ENCODE peak calls at places on chromosomes 13 and 19, in ten cellular contexts. One of them, this sample, is unnamed.

GRCh38 chr13:75271851-75272250 is 210.1 kb downstream of the TBC1D4 start:
- DNase-seq in esophagus squamous epithelium: no peak
- DNase-seq in kidney: no peak
- DNase-seq in IMR-90: peak; percentile 26
- DNase-seq in neural progenitor cell: no peak
- DNase-seq in SK-N-SH: no peak
- DNase-seq in A549: no peak
- DNase-seq in transverse colon: no peak
- DNase-seq in lung: no peak
- DNase-seq in gastrocnemius medialis: no peak
- DNase-seq in this sample: no peak

GRCh38 chr19:14674764-14675163 is at the start of gene ADGRE3:
- DNase-seq in transverse colon: no peak
- DNase-seq in kidney: no peak
- DNase-seq in neural progenitor cell: no peak
- DNase-seq in IMR-90: no peak
- DNase-seq in A549: no peak
- DNase-seq in gastrocnemius medialis: no peak
- DNase-seq in esophagus squamous epithelium: no peak
- DNase-seq in SK-N-SH: no peak
- DNase-seq in lung: no peak
- DNase-seq in this sample: no peak

GRCh38 chr19:43738780-43739211 is 16.0 kb downstream of the SMG9 start:
- DNase-seq in IMR-90: no peak
- DNase-seq in esophagus squamous epithelium: no peak
- DNase-seq in gastrocnemius medialis: no peak
- DNase-seq in lung: no peak
- DNase-seq in kidney: peak; percentile 24
- DNase-seq in neural progenitor cell: no peak
- DNase-seq in transverse colon: peak; percentile 66
- DNase-seq in SK-N-SH: no peak
- DNase-seq in A549: no peak
- DNase-seq in this sample: no peak

GRCh38 chr13:47332149-47332548 is 435.3 kb upstream of the HTR2A start:
- DNase-seq in SK-N-SH: no peak
- DNase-seq in neural progenitor cell: no peak
- DNase-seq in lung: no peak
- DNase-seq in kidney: no peak
- DNase-seq in A549: no peak
- DNase-seq in IMR-90: peak; percentile 8
- DNase-seq in esophagus squamous epithelium: no peak
- DNase-seq in transverse colon: no peak
- DNase-seq in gastrocnemius medialis: no peak
- DNase-seq in this sample: no peak

GRCh38 chr19:17931532-17932191 is 1.2 kb upstream of the CCDC124 start:
- DNase-seq in A549: no peak
- DNase-seq in kidney: peak; percentile 74
- DNase-seq in gastrocnemius medialis: no peak
- DNase-seq in IMR-90: no peak
- DNase-seq in lung: no peak
- DNase-seq in esophagus squamous epithelium: no peak
- DNase-seq in neural progenitor cell: peak; percentile 86
- DNase-seq in transverse colon: no peak
- DNase-seq in SK-N-SH: no peak
- DNase-seq in this sample: no peak

GRCh38 chr19:17406039-17406886 is 833 bp upstream of the BST2 start:
- DNase-seq in lung: no peak
- DNase-seq in SK-N-SH: peak; percentile 10
- DNase-seq in IMR-90: no peak
- DNase-seq in esophagus squamous epithelium: no peak
- DNase-seq in neural progenitor cell: no peak
- DNase-seq in kidney: no peak
- DNase-seq in gastrocnemius medialis: no peak
- DNase-seq in transverse colon: peak; percentile 48
- DNase-seq in A549: no peak
- DNase-seq in this sample: no peak

GRCh38 chr13:21637296-21637695 is 33.3 kb upstream of the MICU2 start:
- DNase-seq in gastrocnemius medialis: no peak
- DNase-seq in SK-N-SH: no peak
- DNase-seq in neural progenitor cell: no peak
- DNase-seq in transverse colon: peak; percentile 86
- DNase-seq in lung: peak; percentile 89
- DNase-seq in A549: peak; percentile 50
- DNase-seq in kidney: peak; percentile 89
- DNase-seq in esophagus squamous epithelium: no peak
- DNase-seq in IMR-90: peak; percentile 43
- DNase-seq in this sample: no peak

GRCh38 chr13:103866041-103866440 is 799.8 kb upstream of the SLC10A2 start:
- DNase-seq in lung: no peak
- DNase-seq in transverse colon: no peak
- DNase-seq in A549: no peak
- DNase-seq in IMR-90: no peak
- DNase-seq in gastrocnemius medialis: no peak
- DNase-seq in kidney: no peak
- DNase-seq in SK-N-SH: no peak
- DNase-seq in esophagus squamous epithelium: no peak
- DNase-seq in neural progenitor cell: peak; percentile 71
- DNase-seq in this sample: no peak

GRCh38 chr13:67736646-67737420 is 506.7 kb upstream of the PCDH9 start:
- DNase-seq in gastrocnemius medialis: no peak
- DNase-seq in IMR-90: peak; percentile 68
- DNase-seq in neural progenitor cell: peak; percentile 68
- DNase-seq in esophagus squamous epithelium: no peak
- DNase-seq in SK-N-SH: peak; percentile 3
- DNase-seq in lung: no peak
- DNase-seq in kidney: no peak
- DNase-seq in A549: peak; percentile 0
- DNase-seq in transverse colon: no peak
- DNase-seq in this sample: peak; percentile 7

GRCh38 chr19:57103573-57104277 is 16.1 kb upstream of the USP29 start:
- DNase-seq in lung: peak; percentile 56
- DNase-seq in A549: peak; percentile 28
- DNase-seq in esophagus squamous epithelium: no peak
- DNase-seq in kidney: no peak
- DNase-seq in IMR-90: peak; percentile 47
- DNase-seq in neural progenitor cell: peak; percentile 51
- DNase-seq in SK-N-SH: peak; percentile 79
- DNase-seq in transverse colon: peak; percentile 29
- DNase-seq in gastrocnemius medialis: peak; percentile 16
- DNase-seq in this sample: peak; percentile 68

DNA sequence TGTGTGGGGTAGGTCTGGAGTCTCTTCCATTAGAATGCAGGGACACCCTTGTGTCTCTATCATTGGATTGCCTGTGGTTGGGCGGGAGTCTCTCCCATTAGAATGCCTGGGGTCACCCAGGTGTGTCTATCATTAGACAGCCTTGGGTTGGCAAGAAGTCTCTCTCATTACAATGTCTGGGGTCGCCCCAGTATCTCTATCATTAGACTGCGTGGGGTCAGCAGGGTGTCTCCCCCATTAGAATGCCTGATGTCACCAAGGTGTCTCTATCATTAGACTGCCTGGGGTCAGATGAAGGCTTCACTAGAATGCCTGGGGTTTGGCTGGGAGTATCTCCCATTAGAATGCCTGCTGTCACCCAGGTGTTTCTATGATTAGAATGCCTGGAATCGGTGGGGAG is 1539.0 kb downstream of the UQCRFS1 start:
- DNase-seq in SK-N-SH: no peak
- DNase-seq in neural progenitor cell: no peak
- DNase-seq in transverse colon: no peak
- DNase-seq in gastrocnemius medialis: no peak
- DNase-seq in kidney: no peak
- DNase-seq in IMR-90: no peak
- DNase-seq in esophagus squamous epithelium: no peak
- DNase-seq in A549: no peak
- DNase-seq in lung: no peak
- DNase-seq in this sample: no peak
- H3K9me3 ChIP-seq in SK-N-SH: no peaks in the 10 kb centered on the region
- H3K9me3 ChIP-seq in neural progenitor cell: peaks cover 13% of the 10 kb centered on the region
- H3K9me3 ChIP-seq in transverse colon: no peaks in the 10 kb centered on the region
- H3K9me3 ChIP-seq in gastrocnemius medialis: no peaks in the 10 kb centered on the region
- H3K9me3 ChIP-seq in kidney: peaks cover 13% of the 10 kb centered on the region
- H3K9me3 ChIP-seq in IMR-90: peaks cover 26% of the 10 kb centered on the region
- H3K9me3 ChIP-seq in esophagus squamous epithelium: peaks cover 8% of the 10 kb centered on the region
- H3K9me3 ChIP-seq in A549: peaks cover 49% of the 10 kb centered on the region
- H3K9me3 ChIP-seq in lung: peaks cover 3% of the 10 kb centered on the region
- H3K9me3 ChIP-seq in this sample: no peaks in the 10 kb centered on the region

GRCh38 chr13:27791901-27792392 is 336 bp upstream of the GSX1 start:
- DNase-seq in SK-N-SH: no peak
- DNase-seq in neural progenitor cell: no peak
- DNase-seq in transverse colon: no peak
- DNase-seq in IMR-90: no peak
- DNase-seq in kidney: no peak
- DNase-seq in gastrocnemius medialis: no peak
- DNase-seq in lung: no peak
- DNase-seq in A549: no peak
- DNase-seq in esophagus squamous epithelium: no peak
- DNase-seq in this sample: no peak

GRCh38 chr13:27789495-27790303 is 2.6 kb upstream of the GSX1 start:
- DNase-seq in SK-N-SH: no peak
- DNase-seq in gastrocnemius medialis: no peak
- DNase-seq in A549: no peak
- DNase-seq in kidney: no peak
- DNase-seq in lung: no peak
- DNase-seq in esophagus squamous epithelium: no peak
- DNase-seq in IMR-90: no peak
- DNase-seq in transverse colon: no peak
- DNase-seq in neural progenitor cell: peak; percentile 70
- DNase-seq in this sample: no peak

GRCh38 chr13:27791146-27791900 is 960 bp upstream of the GSX1 start:
- DNase-seq in gastrocnemius medialis: no peak
- DNase-seq in SK-N-SH: no peak
- DNase-seq in lung: no peak
- DNase-seq in transverse colon: no peak
- DNase-seq in esophagus squamous epithelium: no peak
- DNase-seq in kidney: no peak
- DNase-seq in IMR-90: no peak
- DNase-seq in A549: no peak
- DNase-seq in neural progenitor cell: no peak
- DNase-seq in this sample: no peak

GRCh38 chr13:27789153-27789494 is 3.2 kb upstream of the GSX1 start:
- DNase-seq in esophagus squamous epithelium: no peak
- DNase-seq in lung: no peak
- DNase-seq in A549: no peak
- DNase-seq in gastrocnemius medialis: no peak
- DNase-seq in IMR-90: no peak
- DNase-seq in SK-N-SH: no peak
- DNase-seq in transverse colon: no peak
- DNase-seq in neural progenitor cell: no peak
- DNase-seq in kidney: no peak
- DNase-seq in this sample: no peak

DNA sequence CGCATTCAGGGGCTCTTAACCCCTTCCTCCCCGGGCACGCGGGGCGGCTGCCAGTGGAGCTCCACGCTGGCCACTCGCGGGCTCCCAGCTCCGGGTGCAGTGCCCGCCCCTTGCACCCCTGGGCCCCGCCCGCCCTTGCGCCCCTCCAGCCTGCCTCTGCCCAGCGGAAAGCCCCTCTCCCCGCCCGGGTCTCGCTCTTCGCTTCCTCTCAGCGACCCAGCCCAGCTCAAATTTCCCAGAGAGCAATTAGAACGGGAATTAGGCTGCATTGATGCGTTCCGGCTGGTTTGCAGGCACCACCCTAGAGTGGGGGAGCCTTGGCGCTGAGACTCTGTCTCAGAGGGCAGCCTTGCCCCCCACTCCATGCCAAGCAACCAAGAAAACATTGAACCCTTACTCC is 1.8 kb upstream of the GSX1 start:
- DNase-seq in lung: no peak
- DNase-seq in transverse colon: no peak
- DNase-seq in kidney: no peak
- DNase-seq in gastrocnemius medialis: no peak
- DNase-seq in A549: no peak
- DNase-seq in IMR-90: no peak
- DNase-seq in neural progenitor cell: peak; percentile 55
- DNase-seq in SK-N-SH: no peak
- DNase-seq in esophagus squamous epithelium: no peak
- DNase-seq in this sample: no peak
- H3K4me3 ChIP-seq in lung: no peak overlapping the region
- H3K4me3 ChIP-seq in transverse colon: no peak overlapping the region
- H3K4me3 ChIP-seq in kidney: no peak overlapping the region
- H3K4me3 ChIP-seq in gastrocnemius medialis: peak overlapping the region; percentile 28
- H3K4me3 ChIP-seq in A549: no peak overlapping the region
- H3K4me3 ChIP-seq in IMR-90: no peak overlapping the region
- H3K4me3 ChIP-seq in neural progenitor cell: no peak overlapping the region
- H3K4me3 ChIP-seq in SK-N-SH: no peak overlapping the region
- H3K4me3 ChIP-seq in esophagus squamous epithelium: peak overlapping the region; percentile 53
- H3K4me3 ChIP-seq in this sample: no peak overlapping the region

DNA sequence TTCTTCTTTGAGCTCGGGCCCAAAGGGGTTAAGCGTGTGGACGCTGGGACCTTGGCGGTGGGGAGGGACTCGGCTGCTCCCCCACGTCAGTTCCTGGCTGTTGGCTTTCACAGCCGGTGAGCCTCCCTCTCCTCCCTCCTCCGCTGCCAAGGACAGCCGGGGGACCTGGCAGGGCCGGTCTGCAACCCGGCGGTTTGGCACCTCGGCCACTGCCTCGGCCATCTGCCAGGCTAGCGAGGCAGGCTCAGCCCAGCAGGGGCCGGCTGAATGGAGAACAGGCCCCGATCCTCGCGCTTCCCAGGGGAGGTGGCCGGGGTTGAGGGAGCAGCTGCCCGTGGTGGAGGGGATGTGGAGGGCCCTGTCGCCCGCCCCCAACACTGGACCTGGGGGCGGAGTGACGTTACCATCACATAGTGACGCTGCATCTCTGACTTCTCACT is 5.0 kb downstream of the TLE5 start:
- DNase-seq in gastrocnemius medialis: peak; percentile 88
- DNase-seq in esophagus squamous epithelium: no peak
- DNase-seq in neural progenitor cell: no peak
- DNase-seq in lung: peak; percentile 87
- DNase-seq in SK-N-SH: no peak
- DNase-seq in kidney: peak; percentile 96
- DNase-seq in transverse colon: peak; percentile 73
- DNase-seq in IMR-90: no peak
- DNase-seq in A549: peak; percentile 37
- DNase-seq in this sample: no peak
- TF ChIP-seq CTCF in gastrocnemius medialis: no peak
- TF ChIP-seq CTCF in esophagus squamous epithelium: no peak
- TF ChIP-seq CTCF in neural progenitor cell: no peak
- TF ChIP-seq CTCF in lung: no peak
- TF ChIP-seq CTCF in SK-N-SH: no peak
- TF ChIP-seq CTCF in kidney: peak; percentile 4
- TF ChIP-seq CTCF in transverse colon: no peak
- TF ChIP-seq CTCF in IMR-90: no peak
- TF ChIP-seq CTCF in A549: no peak
- TF ChIP-seq CTCF in this sample: no peak

GRCh38 chr19:37413243-37414084 is 42.6 kb downstream of the ZNF527 start:
- DNase-seq in transverse colon: no peak
- DNase-seq in SK-N-SH: no peak
- DNase-seq in A549: no peak
- DNase-seq in IMR-90: no peak
- DNase-seq in kidney: no peak
- DNase-seq in esophagus squamous epithelium: no peak
- DNase-seq in gastrocnemius medialis: no peak
- DNase-seq in lung: no peak
- DNase-seq in neural progenitor cell: no peak
- DNase-seq in this sample: no peak

DNA sequence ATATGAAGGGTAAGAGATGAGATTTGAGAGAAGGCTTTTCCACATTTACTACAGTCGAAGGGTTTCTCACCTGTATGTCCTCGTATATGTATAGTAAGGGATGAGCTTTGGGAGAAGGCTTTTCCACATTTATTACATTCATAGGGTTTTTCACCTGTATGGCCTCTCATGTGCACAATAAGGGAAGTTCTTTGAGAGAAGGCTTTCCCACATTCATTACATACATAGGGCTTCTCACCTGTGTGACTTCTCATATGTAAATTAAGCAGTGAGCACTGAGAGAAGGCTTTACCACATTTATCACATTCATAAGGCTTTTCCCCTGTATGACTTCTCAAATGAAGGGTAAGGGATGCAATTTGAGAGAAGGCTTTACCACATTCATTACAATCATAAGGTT is 41.8 kb downstream of the ZNF527 start:
- DNase-seq in SK-N-SH: no peak
- DNase-seq in neural progenitor cell: no peak
- DNase-seq in esophagus squamous epithelium: no peak
- DNase-seq in A549: no peak
- DNase-seq in kidney: no peak
- DNase-seq in gastrocnemius medialis: no peak
- DNase-seq in IMR-90: no peak
- DNase-seq in transverse colon: no peak
- DNase-seq in lung: no peak
- DNase-seq in this sample: no peak
- H3K9me3 ChIP-seq in SK-N-SH: peaks cover 73% of the 10 kb centered on the region
- H3K9me3 ChIP-seq in neural progenitor cell: peaks cover 51% of the 10 kb centered on the region
- H3K9me3 ChIP-seq in esophagus squamous epithelium: peaks cover 94% of the 10 kb centered on the region
- H3K9me3 ChIP-seq in A549: peaks cover 99% of the 10 kb centered on the region
- H3K9me3 ChIP-seq in kidney: peaks cover 84% of the 10 kb centered on the region
- H3K9me3 ChIP-seq in gastrocnemius medialis: peaks cover 21% of the 10 kb centered on the region
- H3K9me3 ChIP-seq in IMR-90: peaks cover 58% of the 10 kb centered on the region
- H3K9me3 ChIP-seq in transverse colon: peaks cover 98% of the 10 kb centered on the region
- H3K9me3 ChIP-seq in lung: peaks cover 21% of the 10 kb centered on the region
- H3K9me3 ChIP-seq in this sample: peaks cover 36% of the 10 kb centered on the region